ENCODE peak calls at places on chromosomes 16 and 17, in seven cellular contexts. Y is brain microvascular endothelial cell; U is lower lobe of right lung; B is CD8-positive, alpha-beta T cell; K is AG10803; T is cardiac muscle cell; S is mucosa of descending colon. C is an unnamed sample.
A peak's percentile ranks its signal among the peaks of the same experiment; 100 is the strongest.

GRCh38 chr17:48915459-48916282 is 7.5 kb downstream of the UBE2Z start:
- DNase-seq in Y (peak; percentile 80), U (no peak), B (no peak), K (peak; percentile 84), T (peak; percentile 78), S (no peak), C (no peak)

GRCh38 chr17:72978593-72979218 is 113.8 kb downstream of the SLC39A11 start:
- DNase-seq in Y (no peak), U (no peak), B (no peak), K (no peak), T (peak; percentile 26), S (no peak), C (no peak)

GRCh38 chr16:30609002-30609927 is 924 bp downstream of the ZNF689 start:
- DNase-seq in Y (peak; percentile 18), U (peak; percentile 74), B (peak; percentile 70), K (peak; percentile 36), T (peak; percentile 59), S (peak; percentile 78), C (no peak)

GRCh38 chr16:25796239-25796638 is 104.5 kb downstream of the HS3ST4 start:
- DNase-seq in Y (no peak), U (no peak), B (no peak), K (no peak), T (no peak), S (no peak), C (no peak)

GRCh38 chr16:685967-686366 is 1.8 kb upstream of the JMJD8 start:
- DNase-seq in Y (no peak), U (peak; percentile 74), B (no peak), K (peak; percentile 40), T (peak; percentile 43), S (no peak), C (no peak)

GRCh38 chr17:78794399-78794798 is 12.3 kb upstream of the CYTH1 start:
- DNase-seq in Y (no peak), U (peak; percentile 12), B (no peak), K (no peak), T (no peak), S (no peak), C (no peak)

GRCh38 chr16:28537076-28537475 is 1.7 kb downstream of the NUPR1 start:
- DNase-seq in Y (no peak), U (no peak), B (no peak), K (no peak), T (no peak), S (no peak), C (no peak)

GRCh38 chr16:85457366-85457765 is 155.8 kb upstream of the GSE1 start:
- DNase-seq in Y (no peak), U (no peak), B (no peak), K (no peak), T (no peak), S (no peak), C (no peak)

GRCh38 chr17:73786286-73786743 is 142.1 kb upstream of the SDK2 start:
- DNase-seq in Y (no peak), U (no peak), B (no peak), K (no peak), T (no peak), S (peak; percentile 84), C (no peak)

GRCh38 chr17:74591503-74591902 is 580 bp downstream of the CD300LD start:
- DNase-seq in Y (no peak), U (no peak), B (no peak), K (no peak), T (no peak), S (no peak), C (no peak)

GRCh38 chr17:81039854-81040758 is 5.2 kb downstream of the BAIAP2 start:
- DNase-seq in Y (peak; percentile 52), U (no peak), B (no peak), K (peak; percentile 75), T (peak; percentile 57), S (no peak), C (no peak)

GRCh38 chr17:82493517-82493840 is 26.1 kb upstream of the FOXK2 start:
- DNase-seq in Y (no peak), U (no peak), B (no peak), K (no peak), T (no peak), S (no peak), C (no peak)

GRCh38 chr16:65306313-65306712 is 184.4 kb upstream of the CDH11 start:
- DNase-seq in Y (no peak), U (no peak), B (no peak), K (peak; percentile 72), T (no peak), S (no peak), C (no peak)

GRCh38 chr17:56754523-56755208 is 79.1 kb downstream of the C17orf67 start:
- DNase-seq in Y (peak; percentile 45), U (no peak), B (no peak), K (peak; percentile 65), T (peak; percentile 24), S (no peak), C (no peak)

GRCh38 chr16:12361016-12361415 is 384.5 kb downstream of the SNX29 start:
- DNase-seq in Y (no peak), U (no peak), B (no peak), K (no peak), T (no peak), S (no peak), C (no peak)

GRCh38 chr17:14042411-14042810 is 26.9 kb upstream of the COX10 start:
- DNase-seq in Y (no peak), U (no peak), B (no peak), K (no peak), T (no peak), S (no peak), C (no peak)

GRCh38 chr16:24051125-24051524 is 205.0 kb upstream of the CACNG3 start:
- DNase-seq in Y (no peak), U (no peak), B (no peak), K (no peak), T (no peak), S (no peak), C (no peak)

GRCh38 chr17:75942473-75942872 is 1.6 kb upstream of the FBF1 start:
- DNase-seq in Y (no peak), U (no peak), B (no peak), K (no peak), T (no peak), S (no peak), C (no peak)

GRCh38 chr17:33028061-33028460 is 36.4 kb downstream of the SPACA3 start:
- DNase-seq in Y (no peak), U (no peak), B (no peak), K (no peak), T (no peak), S (no peak), C (no peak)

GRCh38 chr17:10226930-10227695 is 28.7 kb upstream of the GAS7 start:
- DNase-seq in Y (no peak), U (peak; percentile 67), B (peak; percentile 77), K (no peak), T (peak; percentile 51), S (peak; percentile 50), C (no peak)

GRCh38 chr17:43360376-43360738 is 38.4 kb upstream of the ARL4D start:
- DNase-seq in Y (peak; percentile 73), U (no peak), B (peak; percentile 70), K (peak; percentile 77), T (peak; percentile 88), S (no peak), C (no peak)

GRCh38 chr17:74981979-74982662 is 5.3 kb upstream of the CDR2L start:
- DNase-seq in Y (peak; percentile 43), U (peak; percentile 82), B (peak; percentile 85), K (peak; percentile 56), T (peak; percentile 59), S (peak; percentile 84), C (no peak)

GRCh38 chr17:1559047-1559742 is 3.4 kb downstream of the PITPNA start:
- DNase-seq in Y (no peak), U (no peak), B (no peak), K (no peak), T (no peak), S (peak; percentile 53), C (no peak)

GRCh38 chr17:1557355-1558095 is 5.1 kb downstream of the PITPNA start:
- DNase-seq in Y (peak; percentile 44), U (no peak), B (no peak), K (no peak), T (peak; percentile 30), S (peak; percentile 73), C (no peak)

GRCh38 chr17:1560582-1561170 is 1.9 kb downstream of the PITPNA start:
- DNase-seq in Y (no peak), U (no peak), B (no peak), K (no peak), T (no peak), S (peak; percentile 48), C (no peak)

GRCh38 chr17:1559743-1560581 is 2.6 kb downstream of the PITPNA start:
- DNase-seq in Y (no peak), U (no peak), B (no peak), K (no peak), T (no peak), S (peak; percentile 60), C (no peak)

DNA sequence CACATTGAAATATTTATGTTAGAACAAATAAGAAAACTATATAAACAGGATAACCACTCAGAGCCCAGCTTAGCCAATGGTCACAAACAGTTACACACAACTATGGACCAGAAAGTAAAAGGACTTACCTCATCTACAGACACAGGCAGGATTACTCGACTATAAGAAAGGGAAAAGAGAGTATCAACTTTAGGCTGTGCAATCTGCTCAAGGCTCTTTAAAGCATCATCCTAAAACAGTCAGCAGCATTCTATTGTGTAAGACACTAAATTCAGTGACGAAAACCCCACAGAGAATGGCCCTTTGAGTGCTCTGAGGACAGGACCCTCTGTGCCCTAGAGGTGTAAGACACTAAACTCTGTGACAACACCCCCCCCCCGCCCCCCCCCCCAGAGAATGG is 4.2 kb downstream of the PITPNA start:
- DNase-seq in Y (no peak), U (no peak), B (no peak), K (no peak), T (no peak), S (no peak), C (no peak)
- TF ChIP-seq CTCF in Y (no peak), U (no peak), B (no peak), K (no peak), T (no peak), S (no peak), C (no peak)

DNA sequence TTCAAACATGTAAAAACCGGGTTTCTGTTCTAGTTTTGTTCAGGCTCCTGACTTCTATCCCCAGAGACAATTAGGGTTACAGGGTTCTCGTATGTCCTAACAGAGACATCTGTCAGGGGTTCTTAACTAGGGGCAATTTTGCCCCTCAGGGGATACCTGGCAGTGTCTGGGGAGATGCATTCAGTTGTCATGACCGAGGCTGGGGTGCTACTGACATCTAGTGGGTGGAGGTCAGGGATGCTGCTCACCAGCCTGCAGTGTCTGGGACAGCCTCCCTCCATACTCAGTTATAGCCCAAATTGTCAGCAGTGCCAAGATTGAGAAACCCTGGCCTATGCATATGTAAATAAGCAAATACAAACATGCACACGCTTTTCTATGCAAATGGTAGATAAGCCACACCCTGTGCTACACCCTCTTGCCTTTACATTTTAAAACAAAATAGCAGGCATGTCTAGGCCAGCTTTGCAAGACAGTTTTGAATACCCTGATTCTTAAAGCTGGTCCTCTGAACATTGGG is 37.4 kb downstream of the CLEC16A start:
- DNase-seq in Y (no peak), U (no peak), B (no peak), K (no peak), T (no peak), S (no peak), C (no peak)
- TF ChIP-seq CTCF in Y (peak; percentile 53), U (peak; percentile 12), B (no peak), K (peak; percentile 23), T (peak; percentile 23), S (no peak), C (no peak)

GRCh38 chr16:5062790-5063765 is 2.7 kb downstream of the C16orf89 start:
- DNase-seq in Y (no peak), U (no peak), B (no peak), K (no peak), T (no peak), S (no peak), C (no peak)
- TF ChIP-seq CTCF in Y (peak; percentile 12), U (no peak), B (no peak), K (no peak), T (no peak), S (no peak), C (no peak)

GRCh38 chr16:4415538-4416199 is 727 bp downstream of the CORO7 start:
- DNase-seq in Y (no peak), U (peak; percentile 81), B (peak; percentile 76), K (no peak), T (no peak), S (peak; percentile 87), C (no peak)
- TF ChIP-seq CTCF in Y (peak; percentile 6), U (no peak), B (no peak), K (peak; percentile 0), T (no peak), S (no peak), C (no peak)

C was measured in vagina.